ENCODE peak calls at places on chromosomes 5 and 9, in nine cellular contexts. I, J, X, N, U, O, R, G and H are unnamed samples.

GRCh38 chr5:63125862-63126261 is 547.2 kb downstream of the LRRC70 start:
- DNase-seq in I (peak; percentile 37), J (no peak), X (no peak), N (peak; percentile 59), U (no peak), O (no peak), R (no peak), G (no peak), H (no peak)

GRCh38 chr5:1831677-1832313 is 30.6 kb downstream of the NDUFS6 start:
- DNase-seq in I (no peak), J (peak; percentile 69), X (no peak), N (no peak), U (no peak), O (no peak), R (no peak), G (peak; percentile 57), H (no peak)

GRCh38 chr9:24245988-24246387 is 299.7 kb downstream of the IZUMO3 start:
- DNase-seq in I (no peak), J (no peak), X (no peak), N (peak; percentile 5), U (no peak), O (no peak), R (no peak), G (no peak), H (peak; percentile 3)

GRCh38 chr5:151222769-151223446 is 984 bp downstream of the CCDC69 start:
- DNase-seq in I (no peak), J (peak; percentile 92), X (peak; percentile 88), N (peak; percentile 85), U (peak; percentile 74), O (peak; percentile 23), R (peak; percentile 50), G (peak; percentile 49), H (peak; percentile 30)

GRCh38 chr5:125870271-125870670 is 552.9 kb upstream of the GRAMD2B start:
- DNase-seq in I (no peak), J (no peak), X (no peak), N (no peak), U (no peak), O (no peak), R (no peak), G (no peak), H (no peak)

GRCh38 chr9:10268500-10269485 is 344.0 kb downstream of the PTPRD start:
- DNase-seq in I (peak; percentile 5), J (no peak), X (no peak), N (peak; percentile 71), U (no peak), O (peak; percentile 71), R (no peak), G (peak; percentile 68), H (peak; percentile 62)

GRCh38 chr5:81081461-81081835 is 121.3 kb downstream of the RASGRF2 start:
- DNase-seq in I (no peak), J (no peak), X (no peak), N (no peak), U (no peak), O (no peak), R (no peak), G (no peak), H (no peak)

GRCh38 chr9:1050125-1050895 is at the start of gene DMRT2:
- DNase-seq in I (peak; percentile 51), J (no peak), X (peak; percentile 89), N (peak; percentile 98), U (peak; percentile 82), O (peak; percentile 93), R (peak; percentile 84), G (peak; percentile 80), H (peak; percentile 86)

GRCh38 chr5:147957906-147958305 is 51.6 kb upstream of the C5orf46 start:
- DNase-seq in I (no peak), J (no peak), X (no peak), N (no peak), U (no peak), O (no peak), R (no peak), G (no peak), H (no peak)

GRCh38 chr9:114364528-114365041 is 23.2 kb downstream of the AKNA start:
- DNase-seq in I (no peak), J (no peak), X (no peak), N (peak; percentile 70), U (no peak), O (no peak), R (no peak), G (no peak), H (no peak)

GRCh38 chr5:95392593-95393182 is 1.5 kb downstream of the FAM81B start:
- DNase-seq in I (peak; percentile 7), J (no peak), X (no peak), N (peak; percentile 29), U (no peak), O (no peak), R (no peak), G (peak; percentile 51), H (no peak)

GRCh38 chr9:99488109-99489042 is 266.3 kb downstream of the SEC61B start:
- DNase-seq in I (no peak), J (no peak), X (no peak), N (no peak), U (no peak), O (no peak), R (no peak), G (peak; percentile 43), H (no peak)

GRCh38 chr5:84825616-84826015 is 440.9 kb upstream of the EDIL3 start:
- DNase-seq in I (no peak), J (no peak), X (no peak), N (no peak), U (no peak), O (no peak), R (no peak), G (no peak), H (no peak)

GRCh38 chr5:157718529-157718928 is 12.7 kb upstream of the THG1L start:
- DNase-seq in I (peak; percentile 23), J (no peak), X (no peak), N (peak; percentile 47), U (no peak), O (no peak), R (no peak), G (no peak), H (no peak)

DNA sequence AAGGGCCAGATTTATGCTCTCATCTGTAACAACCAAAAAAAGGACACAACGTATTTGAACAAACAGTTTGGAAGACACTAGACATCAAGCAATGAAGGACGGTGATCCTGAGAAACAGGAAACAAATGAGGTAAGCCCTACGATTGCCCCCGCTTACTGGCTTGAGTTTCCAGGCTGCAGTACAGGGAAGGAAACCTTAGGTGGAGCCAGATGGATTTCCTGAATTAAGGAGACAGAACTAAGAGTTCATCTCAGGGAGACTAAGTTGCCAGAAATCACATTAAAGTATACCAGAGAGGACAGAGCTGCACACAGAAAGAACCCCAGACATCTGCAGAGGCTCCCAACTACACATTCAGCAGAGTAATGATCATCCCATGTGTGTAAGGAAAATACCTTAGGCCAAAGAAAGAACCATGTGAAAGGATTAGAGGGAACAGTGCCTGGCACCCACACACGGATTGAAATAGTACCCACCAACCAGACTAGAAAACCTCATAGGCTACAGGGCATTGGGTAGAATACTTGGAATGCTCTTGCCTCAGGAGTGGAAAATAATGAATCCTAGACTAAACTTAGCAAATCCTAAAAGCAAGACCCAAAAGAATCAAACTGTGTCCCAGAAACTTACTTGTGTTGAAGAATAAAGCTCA is 99.3 kb upstream of the NIPBL start:
- DNase-seq in I (peak; percentile 27), J (no peak), X (no peak), N (peak; percentile 17), U (peak; percentile 25), O (peak; percentile 37), R (no peak), G (peak; percentile 51), H (peak; percentile 18)
- TF ChIP-seq CTCF in I (peak; percentile 60), J (peak; percentile 51), X (peak; percentile 17), N (peak; percentile 17), U (no peak), O (peak; percentile 45), R (peak; percentile 45), G (peak; percentile 65), H (peak; percentile 46)

GRCh38 chr5:117475925-117476324 is 901.3 kb upstream of the SEMA6A start:
- DNase-seq in I (peak; percentile 16), J (no peak), X (no peak), N (no peak), U (no peak), O (no peak), R (no peak), G (no peak), H (no peak)

GRCh38 chr5:117473075-117473595 is 898.5 kb upstream of the SEMA6A start:
- DNase-seq in I (no peak), J (no peak), X (no peak), N (no peak), U (no peak), O (no peak), R (no peak), G (no peak), H (no peak)
- TF ChIP-seq CTCF in I (no peak), J (no peak), X (no peak), N (no peak), U (no peak), O (no peak), R (no peak), G (no peak), H (no peak)

GRCh38 chr5:172104801-172105701 is 83.0 kb downstream of the STK10 start:
- DNase-seq in I (no peak), J (peak; percentile 69), X (no peak), N (no peak), U (no peak), O (peak; percentile 50), R (no peak), G (no peak), H (no peak)

GRCh38 chr5:172106511-172107356 is 81.3 kb downstream of the STK10 start:
- DNase-seq in I (no peak), J (peak; percentile 89), X (peak; percentile 78), N (peak; percentile 64), U (peak; percentile 57), O (peak; percentile 88), R (peak; percentile 72), G (peak; percentile 70), H (peak; percentile 91)

GRCh38 chr5:172105811-172106210 is 82.2 kb downstream of the STK10 start:
- DNase-seq in I (no peak), J (peak; percentile 73), X (no peak), N (no peak), U (no peak), O (no peak), R (no peak), G (no peak), H (no peak)

GRCh38 chr5:172109749-172110148 is 78.3 kb downstream of the STK10 start:
- DNase-seq in I (no peak), J (peak; percentile 70), X (no peak), N (no peak), U (no peak), O (no peak), R (no peak), G (no peak), H (no peak)

GRCh38 chr5:172107606-172108005 is 80.4 kb downstream of the STK10 start:
- DNase-seq in I (no peak), J (peak; percentile 48), X (no peak), N (no peak), U (no peak), O (no peak), R (no peak), G (no peak), H (no peak)
- TF ChIP-seq CTCF in I (no peak), J (no peak), X (no peak), N (no peak), U (no peak), O (no peak), R (no peak), G (no peak), H (no peak)

DNA sequence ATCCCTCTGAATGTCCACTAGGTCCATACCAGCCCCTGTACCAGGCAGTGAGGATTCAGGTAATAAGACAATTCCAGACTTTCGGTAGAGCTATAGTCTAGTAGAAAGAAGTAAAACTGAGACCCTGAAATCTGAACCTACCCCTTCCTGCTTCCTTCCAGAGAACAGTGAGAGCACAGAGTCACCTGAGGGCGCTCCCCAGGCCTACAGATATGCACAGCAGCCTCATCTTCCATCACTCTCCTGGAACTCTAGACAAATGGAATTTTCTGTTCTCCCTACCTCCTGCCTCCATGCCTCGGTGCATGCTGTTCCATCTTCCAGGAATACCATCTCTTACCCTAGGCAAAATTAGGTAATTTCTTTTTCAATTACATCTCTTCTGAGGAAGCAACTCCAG is 3.1 kb upstream of the GNA14 start:
- DNase-seq in I (no peak), J (no peak), X (no peak), N (no peak), U (no peak), O (no peak), R (no peak), G (no peak), H (no peak)
- TF ChIP-seq CTCF in I (peak; percentile 12), J (no peak), X (no peak), N (no peak), U (no peak), O (no peak), R (no peak), G (peak; percentile 13), H (no peak)